ENCODE peak calls at places on chromosomes 13 and 19, in five cellular contexts. Q is breast epithelium, G is A549, K is stomach, T is transverse colon. I is an unnamed sample.
A peak's percentile ranks its signal among the peaks of the same experiment; 100 is the strongest.

GRCh38 chr19:9673912-9674668 is 810 bp downstream of the ZNF562 start:
- DNase-seq in Q (no peak), G (no peak), K (no peak), T (no peak), I (peak; percentile 53)

GRCh38 chr13:88459335-88459734 is 788.2 kb downstream of the SLITRK5 start:
- DNase-seq in Q (no peak), G (no peak), K (no peak), T (no peak), I (no peak)

GRCh38 chr13:106498158-106498557 is 37.3 kb downstream of the EFNB2 start:
- DNase-seq in Q (no peak), G (no peak), K (no peak), T (no peak), I (no peak)

GRCh38 chr13:30856004-30856790 is 49.9 kb upstream of the MEDAG start:
- DNase-seq in Q (no peak), G (no peak), K (no peak), T (no peak), I (no peak)

GRCh38 chr13:81986308-81986707 is 1645.4 kb upstream of the SPRY2 start:
- DNase-seq in Q (no peak), G (no peak), K (no peak), T (no peak), I (no peak)

GRCh38 chr13:24005711-24006281 is 108.5 kb upstream of the C1QTNF9B start:
- DNase-seq in Q (no peak), G (no peak), K (no peak), T (no peak), I (no peak)

GRCh38 chr19:10760268-10760944 is 42.5 kb downstream of the DNM2 start:
- DNase-seq in Q (no peak), G (no peak), K (no peak), T (peak; percentile 49), I (no peak)

GRCh38 chr13:110509478-110509926 is 52.0 kb downstream of the RAB20 start:
- DNase-seq in Q (no peak), G (no peak), K (no peak), T (no peak), I (peak; percentile 16)

GRCh38 chr13:34358811-34359513 is 541.0 kb downstream of the RFC3 start:
- DNase-seq in Q (no peak), G (no peak), K (no peak), T (no peak), I (no peak)

GRCh38 chr19:7611541-7612279 is 16.0 kb downstream of the CAMSAP3 start:
- DNase-seq in Q (no peak), G (no peak), K (no peak), T (no peak), I (no peak)

GRCh38 chr13:44141725-44142539 is 231.7 kb upstream of the SERP2 start:
- DNase-seq in Q (peak; percentile 98), G (peak; percentile 83), K (peak; percentile 99), T (peak; percentile 99), I (peak; percentile 96)
- TF ChIP-seq POLR2A in Q (peak; percentile 91), G (peak; percentile 74), K (peak; percentile 60), T (peak; percentile 86), I (peak; percentile 81)

GRCh38 chr19:36772341-36773222 is at the start of gene ZNF850:
- DNase-seq in Q (peak; percentile 96), G (peak; percentile 89), K (peak; percentile 95), T (peak; percentile 95), I (peak; percentile 96)
- TF ChIP-seq POLR2A in Q (no peak), G (peak; percentile 25), K (no peak), T (peak; percentile 42), I (peak; percentile 74)

GRCh38 chr19:47483800-47484690 is at the start of gene KPTN:
- DNase-seq in Q (peak; percentile 86), G (peak; percentile 99), K (peak; percentile 90), T (peak; percentile 90), I (peak; percentile 96)
- TF ChIP-seq POLR2A in Q (no peak), G (peak; percentile 88), K (no peak), T (peak; percentile 62), I (peak; percentile 83)

DNA sequence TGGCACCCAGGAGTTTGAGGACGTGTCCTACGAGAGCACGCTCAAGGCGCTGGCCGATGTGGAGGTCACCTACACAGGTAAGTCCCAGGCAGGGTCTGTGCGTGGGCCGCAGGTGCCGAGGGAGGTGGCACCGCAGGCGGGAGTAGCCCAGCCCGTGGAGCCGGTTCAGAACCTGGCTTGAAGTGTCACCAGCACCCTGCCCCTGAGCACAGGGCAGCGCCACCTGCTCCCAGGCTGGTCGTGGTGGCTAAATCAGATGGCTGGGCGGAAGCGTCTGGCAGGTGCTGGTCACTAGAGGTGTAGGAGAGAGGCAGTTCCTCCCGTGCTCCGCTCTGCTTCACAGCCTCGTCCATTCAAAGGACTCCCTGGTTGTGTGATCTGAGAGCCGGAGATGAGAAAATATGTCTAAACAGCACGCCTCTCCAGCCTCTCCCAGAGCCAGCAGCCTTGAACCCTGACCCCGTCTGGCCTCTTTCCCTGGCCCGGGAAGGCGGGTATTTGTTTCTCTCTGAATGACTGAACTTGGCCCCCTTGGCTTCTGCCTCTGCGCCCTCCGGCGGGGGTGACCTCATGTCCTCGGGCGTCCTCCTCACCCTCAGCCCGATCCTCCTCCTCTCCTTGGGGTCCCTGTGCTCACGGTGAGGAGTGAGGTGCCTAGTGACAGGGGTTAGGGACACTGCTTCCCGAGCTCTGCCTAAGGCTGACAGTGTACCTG is 5.4 kb downstream of the THOP1 start:
- DNase-seq in Q (no peak), G (no peak), K (no peak), T (no peak), I (no peak)
- TF ChIP-seq POLR2A in Q (no peak), G (no peak), K (no peak), T (no peak), I (no peak)

DNA sequence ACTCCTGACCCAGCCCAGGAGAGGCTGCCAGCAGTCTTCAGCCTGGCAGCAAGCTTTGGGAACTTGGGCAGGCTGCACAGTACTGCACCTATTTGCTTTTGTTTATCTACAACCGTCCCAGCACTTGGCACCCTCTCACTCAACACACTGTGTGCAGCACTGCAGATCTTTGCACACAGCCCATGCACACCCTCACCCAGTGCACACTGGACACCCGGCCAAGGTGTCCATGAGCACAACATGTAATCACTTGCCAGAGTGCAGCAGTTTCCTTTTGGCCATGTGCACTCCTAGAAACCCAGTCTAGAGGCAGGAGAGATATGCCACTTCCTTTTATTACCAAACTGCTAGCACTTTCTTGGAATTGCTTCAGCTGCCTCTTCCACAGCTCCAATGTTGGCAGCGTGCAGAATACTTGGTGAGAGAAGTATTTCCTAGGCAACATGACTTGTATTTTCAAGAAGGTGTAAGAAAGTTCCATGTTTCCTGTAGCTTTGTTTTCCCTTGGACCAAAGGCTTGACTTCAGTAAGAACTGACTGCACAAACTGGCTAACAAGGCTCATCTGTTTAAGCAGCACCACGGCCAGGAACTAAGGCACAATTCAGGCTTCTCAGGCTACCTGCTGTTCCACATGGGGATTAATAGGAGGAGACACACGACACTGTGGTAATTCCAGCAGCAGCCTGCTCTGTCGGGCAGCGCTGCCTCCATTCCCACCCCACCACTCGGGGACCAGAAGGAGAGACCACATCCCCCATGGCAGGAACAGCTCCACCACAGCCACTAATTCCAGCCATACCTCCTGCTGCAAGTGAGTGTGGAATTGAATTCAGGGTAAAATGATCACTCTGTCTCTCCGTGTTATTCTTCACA is 15.3 kb downstream of the ATP7B start:
- DNase-seq in Q (no peak), G (no peak), K (peak; percentile 74), T (peak; percentile 45), I (peak; percentile 51)
- TF ChIP-seq POLR2A in Q (no peak), G (no peak), K (no peak), T (no peak), I (peak; percentile 71)

DNA sequence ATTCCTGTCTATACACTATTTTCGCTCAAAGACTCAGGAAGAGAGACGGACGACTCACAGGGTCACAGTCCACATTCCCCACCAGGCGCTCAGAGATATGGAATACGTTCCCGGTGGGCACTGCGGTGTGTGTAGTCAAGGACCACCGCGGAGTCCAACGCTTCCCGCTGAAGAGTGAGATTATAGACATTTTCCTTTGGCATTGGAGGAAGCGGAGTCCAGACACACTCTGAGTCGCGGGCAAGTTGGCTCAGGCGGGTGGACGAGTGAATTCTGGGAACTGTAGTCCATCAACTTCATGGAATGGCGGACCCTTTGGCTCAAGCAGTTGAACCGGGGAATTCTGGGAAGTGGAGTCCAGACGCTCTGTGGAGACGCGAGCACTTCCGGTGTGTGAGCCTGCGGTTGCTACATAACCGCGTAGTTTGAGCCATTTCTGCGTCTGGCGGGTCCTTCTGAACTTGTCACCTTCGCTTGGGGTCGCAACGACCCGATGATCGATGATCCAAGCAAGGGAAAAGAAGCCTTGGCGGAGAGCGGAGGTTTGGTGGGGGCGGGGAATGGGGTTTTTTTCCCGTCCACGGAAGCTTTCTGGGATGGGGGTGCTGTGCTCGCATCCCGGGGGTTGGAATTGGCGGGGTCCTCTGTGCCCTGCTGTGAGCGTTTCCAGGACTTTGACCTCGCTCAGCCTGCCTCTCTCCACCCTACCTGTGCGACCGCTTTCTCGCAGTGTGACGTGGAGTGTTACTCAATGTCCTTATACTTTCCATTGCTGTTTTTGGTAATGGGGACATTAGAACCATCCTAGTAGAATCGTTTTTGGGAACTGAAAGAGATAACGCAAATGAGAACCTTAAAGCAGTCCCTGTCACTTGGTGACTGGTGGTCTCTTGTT is at the start of gene ZNF230:
- DNase-seq in Q (peak; percentile 83), G (peak; percentile 97), K (peak; percentile 90), T (peak; percentile 93), I (peak; percentile 97)
- TF ChIP-seq POLR2A in Q (no peak), G (peak; percentile 49), K (no peak), T (peak; percentile 33), I (peak; percentile 79)

GRCh38 chr19:4504297-4504701 is 14.0 kb downstream of the PLIN4 start:
- DNase-seq in Q (no peak), G (no peak), K (no peak), T (no peak), I (no peak)
- TF ChIP-seq POLR2A in Q (no peak), G (no peak), K (no peak), T (no peak), I (no peak)

GRCh38 chr19:57389730-57390598 is at the start of gene ZNF548:
- DNase-seq in Q (peak; percentile 92), G (peak; percentile 85), K (peak; percentile 95), T (peak; percentile 95), I (peak; percentile 100)
- TF ChIP-seq POLR2A in Q (peak; percentile 66), G (no peak), K (no peak), T (peak; percentile 58), I (peak; percentile 89)

I was measured in erythroblast.